ENCODE peak calls at places on chromosomes 5 and 9, in five cellular contexts. C is fibroblast of pulmonary artery, N is ovary, X is stomach, M is choroid plexus epithelial cell. L is an unnamed sample.

GRCh38 chr5:87069974-87070608 is 197.6 kb upstream of the RASA1 start:
- DNase-seq in C (peak), N (no peak), X (no peak), M (peak), L (peak)

GRCh38 chr9:121751686-121752445 is 100.4 kb downstream of the DAB2IP start:
- DNase-seq in C (no peak), N (peak), X (no peak), M (no peak), L (no peak)

GRCh38 chr5:567664-568060 is 43.4 kb upstream of the SLC9A3 start:
- DNase-seq in C (no peak), N (no peak), X (no peak), M (no peak), L (no peak)

GRCh38 chr9:37938121-37938906 is 34.4 kb upstream of the SLC25A51 start:
- DNase-seq in C (peak), N (peak), X (no peak), M (peak), L (peak)

GRCh38 chr5:132592521-132592920 is 35.7 kb downstream of the RAD50 start:
- DNase-seq in C (no peak), N (no peak), X (no peak), M (peak), L (no peak)

GRCh38 chr9:95729066-95729465 is 146.4 kb upstream of the ERCC6L2 start:
- DNase-seq in C (no peak), N (no peak), X (no peak), M (no peak), L (no peak)

GRCh38 chr5:116544542-116545241 is 29.9 kb downstream of the SEMA6A start:
- DNase-seq in C (no peak), N (no peak), X (no peak), M (no peak), L (no peak)

GRCh38 chr9:92671323-92671722 is 1.4 kb upstream of the IPPK start:
- DNase-seq in C (peak), N (peak), X (no peak), M (peak), L (peak)

GRCh38 chr9:104868687-104869404 is 59.1 kb downstream of the ABCA1 start:
- DNase-seq in C (peak), N (peak), X (peak), M (peak), L (peak)

GRCh38 chr5:158384535-158385421 is 525.8 kb upstream of the CLINT1 start:
- DNase-seq in C (peak), N (no peak), X (no peak), M (peak), L (peak)

GRCh38 chr5:135851186-135851906 is 16.9 kb downstream of the SLC25A48 start:
- DNase-seq in C (no peak), N (no peak), X (no peak), M (no peak), L (no peak)

GRCh38 chr9:99264070-99264469 is 42.0 kb downstream of the SEC61B start:
- DNase-seq in C (peak), N (no peak), X (no peak), M (peak), L (peak)

GRCh38 chr5:110258460-110258859 is 468.0 kb downstream of the TMEM232 start:
- DNase-seq in C (no peak), N (no peak), X (no peak), M (peak), L (peak)

GRCh38 chr9:108093773-108094675 is 604.5 kb upstream of the KLF4 start:
- DNase-seq in C (no peak), N (no peak), X (peak), M (peak), L (peak)

GRCh38 chr9:95086564-95086955 is 230.9 kb downstream of the FANCC start:
- DNase-seq in C (no peak), N (no peak), X (no peak), M (no peak), L (no peak)

GRCh38 chr5:27928060-27928459 is 889.7 kb upstream of the CDH9 start:
- DNase-seq in C (no peak), N (no peak), X (no peak), M (no peak), L (no peak)

GRCh38 chr5:55451976-55452375 is 82.8 kb downstream of the PLPP1 start:
- DNase-seq in C (no peak), N (no peak), X (no peak), M (no peak), L (no peak)

GRCh38 chr9:78695521-78695920 is 398.6 kb downstream of the PSAT1 start:
- DNase-seq in C (no peak), N (no peak), X (no peak), M (no peak), L (no peak)

GRCh38 chr9:120402741-120403542 is 177.0 kb downstream of the CDK5RAP2 start:
- DNase-seq in C (peak), N (no peak), X (no peak), M (peak), L (peak)

GRCh38 chr9:137128158-137129088 is 10.5 kb upstream of the GRIN1 start:
- DNase-seq in C (no peak), N (no peak), X (no peak), M (no peak), L (peak)

GRCh38 chr9:131960805-131961495 is 118.7 kb downstream of the MED27 start:
- DNase-seq in C (no peak), N (no peak), X (no peak), M (no peak), L (no peak)

GRCh38 chr5:174424219-174425053 is 299.9 kb upstream of the MSX2 start:
- DNase-seq in C (no peak), N (no peak), X (no peak), M (peak), L (peak)

GRCh38 chr5:131379071-131379538 is 115.3 kb downstream of the CDC42SE2 start:
- DNase-seq in C (peak), N (no peak), X (no peak), M (peak), L (no peak)

GRCh38 chr5:107894361-107894760 is 223.6 kb upstream of the EFNA5 start:
- DNase-seq in C (peak), N (no peak), X (no peak), M (peak), L (peak)

GRCh38 chr9:34335376-34335775 is 6.0 kb downstream of the NUDT2 start:
- DNase-seq in C (no peak), N (no peak), X (no peak), M (no peak), L (no peak)

GRCh38 chr9:34334916-34335315 is 5.5 kb downstream of the NUDT2 start:
- DNase-seq in C (no peak), N (no peak), X (no peak), M (no peak), L (no peak)

GRCh38 chr9:34338664-34339063 is 9.3 kb downstream of the NUDT2 start:
- DNase-seq in C (no peak), N (no peak), X (no peak), M (no peak), L (no peak)

GRCh38 chr9:34334337-34334824 is 5.0 kb downstream of the NUDT2 start:
- DNase-seq in C (no peak), N (no peak), X (no peak), M (no peak), L (no peak)

DNA sequence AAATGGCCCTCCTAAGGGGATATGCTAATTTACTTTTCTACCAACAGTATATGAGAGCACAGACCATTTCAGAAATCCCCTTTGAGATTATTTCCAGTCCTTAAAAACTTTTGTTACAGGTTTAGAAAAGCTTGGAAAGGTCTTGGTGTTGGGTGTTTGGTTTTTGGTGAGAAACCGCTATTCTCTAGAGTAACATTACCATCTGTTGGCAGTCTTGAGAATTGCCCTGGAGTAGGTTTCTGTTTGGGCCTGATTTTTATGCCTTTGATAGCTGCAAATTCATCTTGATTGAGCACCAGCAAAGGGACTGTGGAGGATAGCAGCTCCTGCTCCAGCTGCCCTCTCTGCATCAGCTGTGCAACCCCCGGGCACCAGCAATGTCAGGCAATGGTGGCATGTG is 8.0 kb downstream of the NUDT2 start:
- DNase-seq in C (peak), N (no peak), X (no peak), M (peak), L (no peak)
- TF ChIP-seq CTCF in C (peak), N (no peak), X (no peak), M (peak), L (peak)

GRCh38 chr5:18113724-18114123 is 479.5 kb downstream of the TAF11L14 start:
- DNase-seq in C (peak), N (no peak), X (no peak), M (peak), L (peak)
- TF ChIP-seq CTCF in C (no peak), N (no peak), X (no peak), M (peak), L (peak)

DNA sequence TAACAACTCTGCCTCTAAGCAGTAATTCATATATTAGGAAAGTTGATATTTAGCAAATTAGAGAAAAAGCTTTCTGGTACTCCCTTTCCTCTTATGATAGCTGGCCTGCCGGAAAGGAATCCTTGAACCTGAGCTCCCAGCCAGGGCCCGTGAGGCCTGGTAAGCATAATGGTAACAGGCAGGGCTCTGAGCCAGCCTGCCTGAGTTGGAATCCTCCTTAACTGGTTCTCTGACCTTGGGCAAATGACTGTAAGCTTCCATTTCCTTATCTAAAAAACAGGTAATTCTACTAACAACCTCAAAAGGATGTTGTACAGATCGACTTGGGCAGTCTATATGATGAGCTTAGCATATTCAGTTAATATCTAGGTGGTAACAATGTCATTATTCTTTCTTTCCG is 55.8 kb upstream of the MAP3K1 start:
- DNase-seq in C (no peak), N (peak), X (peak), M (no peak), L (no peak)
- TF ChIP-seq CTCF in C (no peak), N (no peak), X (no peak), M (no peak), L (no peak)

GRCh38 chr5:168747987-168748777 is 169.0 kb upstream of the PANK3 start:
- DNase-seq in C (peak), N (no peak), X (no peak), M (peak), L (peak)
- TF ChIP-seq CTCF in C (peak), N (no peak), X (peak), M (peak), L (peak)

GRCh38 chr9:36637491-36638270 is 65.0 kb downstream of the MELK start:
- DNase-seq in C (peak), N (no peak), X (no peak), M (peak), L (no peak)
- TF ChIP-seq CTCF in C (peak), N (no peak), X (no peak), M (peak), L (no peak)

GRCh38 chr9:134036130-134036529 is 10.8 kb downstream of the BRD3OS start:
- DNase-seq in C (no peak), N (no peak), X (no peak), M (no peak), L (no peak)

GRCh38 chr9:134033516-134034214 is 8.4 kb downstream of the BRD3OS start:
- DNase-seq in C (no peak), N (no peak), X (no peak), M (no peak), L (no peak)

GRCh38 chr9:134032456-134033222 is 7.4 kb downstream of the BRD3OS start:
- DNase-seq in C (no peak), N (no peak), X (no peak), M (no peak), L (no peak)

GRCh38 chr9:134035041-134036039 is 10.1 kb downstream of the BRD3OS start:
- DNase-seq in C (no peak), N (no peak), X (no peak), M (no peak), L (no peak)

GRCh38 chr9:134034215-134035040 is 9.1 kb downstream of the BRD3OS start:
- DNase-seq in C (no peak), N (no peak), X (no peak), M (no peak), L (no peak)
- TF ChIP-seq CTCF in C (no peak), N (no peak), X (no peak), M (no peak), L (no peak)

L was measured in MCF 10A.